ENCODE peak calls at places on chromosomes 13 and 19, in eight cellular contexts. L, O, B, P, I, D, N and C are unnamed samples.

GRCh38 chr13:110185696-110186095 is 121.3 kb downstream of the COL4A1 start:
- DNase-seq in P (peak), D (no peak), L (no peak), N (no peak), I (no peak), B (peak), O (no peak), C (no peak)

GRCh38 chr13:76707360-76707759 is 178.8 kb downstream of the KCTD12 start:
- DNase-seq in O (no peak), P (no peak), B (peak), I (no peak), N (no peak), L (no peak), D (no peak), C (no peak)

GRCh38 chr19:1650627-1651009 is 1.8 kb downstream of the TCF3 start:
- DNase-seq in D (peak), P (no peak), O (no peak), N (peak), B (no peak), I (peak), L (no peak), C (no peak)

GRCh38 chr13:91144054-91144453 is 203.4 kb upstream of the MIR17HG start:
- DNase-seq in N (peak), P (no peak), L (no peak), I (peak), D (no peak), B (peak), O (no peak), C (no peak)

GRCh38 chr13:52850396-52851152 is 2.1 kb upstream of the PCDH8 start:
- DNase-seq in N (peak), P (no peak), D (peak), I (peak), O (peak), L (peak), B (no peak), C (peak)

GRCh38 chr13:27868639-27869435 is 51.0 kb upstream of the PDX1 start:
- DNase-seq in I (peak), L (peak), O (no peak), B (peak), D (peak), N (peak), P (no peak), C (no peak)

GRCh38 chr19:33300016-33300981 is 2.0 kb downstream of the CEBPA start:
- DNase-seq in L (no peak), D (no peak), I (peak), B (no peak), O (peak), P (no peak), N (no peak), C (no peak)

GRCh38 chr19:7471696-7472620 is 16.9 kb downstream of the PEX11G start:
- DNase-seq in O (no peak), N (no peak), L (no peak), D (no peak), B (no peak), I (peak), P (no peak), C (no peak)

GRCh38 chr19:8458380-8458779 is 13.6 kb downstream of the HNRNPM start:
- DNase-seq in O (no peak), P (no peak), N (no peak), D (no peak), L (peak), I (no peak), B (no peak), C (no peak)

GRCh38 chr19:35224681-35225604 is 3.6 kb downstream of the FAM187B start:
- DNase-seq in O (no peak), D (no peak), L (peak), N (no peak), I (no peak), P (no peak), B (no peak), C (no peak)

GRCh38 chr19:49749055-49749716 is 13.9 kb downstream of the TSKS start:
- DNase-seq in P (no peak), B (no peak), I (no peak), O (no peak), D (peak), N (no peak), L (no peak), C (no peak)

GRCh38 chr19:28727133-28727834 is 485.7 kb downstream of the UQCRFS1 start:
- DNase-seq in L (peak), N (peak), I (no peak), D (peak), O (peak), P (no peak), B (no peak), C (no peak)

GRCh38 chr13:114095486-114095885 is 36.9 kb downstream of the RASA3 start:
- DNase-seq in O (peak), N (no peak), L (no peak), B (no peak), I (no peak), D (no peak), P (no peak), C (peak)

GRCh38 chr13:75959861-75960481 is 323.8 kb downstream of the LMO7 start:
- DNase-seq in N (no peak), D (no peak), I (no peak), B (no peak), P (no peak), O (no peak), L (no peak), C (no peak)

GRCh38 chr19:41682437-41682836 is 5.6 kb downstream of the CEACAM7 start:
- DNase-seq in O (no peak), P (no peak), D (no peak), N (no peak), L (no peak), B (no peak), I (no peak), C (no peak)

GRCh38 chr13:25489238-25489637 is 117.5 kb downstream of the ATP8A2 start:
- DNase-seq in L (no peak), O (no peak), I (no peak), P (no peak), N (no peak), B (no peak), D (peak), C (peak)

GRCh38 chr19:35767288-35768081 is 7.9 kb upstream of the ARHGAP33 start:
- DNase-seq in O (no peak), I (no peak), N (peak), B (no peak), L (peak), P (no peak), D (no peak), C (no peak)

GRCh38 chr19:41407271-41407670 is 9.7 kb downstream of the BCKDHA start:
- DNase-seq in P (no peak), B (no peak), L (no peak), D (no peak), N (no peak), O (no peak), I (peak), C (no peak)

GRCh38 chr13:102856603-102857002 is 10.8 kb downstream of the ERCC5 start:
- DNase-seq in O (peak), B (no peak), D (no peak), N (no peak), P (no peak), L (peak), I (no peak), C (no peak)

GRCh38 chr19:8253678-8254077 is 44.5 kb downstream of the CERS4 start:
- DNase-seq in N (no peak), D (no peak), B (no peak), O (no peak), L (no peak), P (no peak), I (peak), C (no peak)

GRCh38 chr13:36666482-36667264 is 7.1 kb upstream of the SERTM1 start:
- DNase-seq in I (no peak), N (no peak), P (no peak), B (no peak), O (no peak), D (no peak), L (no peak), C (no peak)

GRCh38 chr13:96075953-96076543 is 13.9 kb upstream of the HS6ST3 start:
- DNase-seq in P (no peak), L (no peak), O (no peak), N (peak), B (peak), D (peak), I (peak), C (no peak)

GRCh38 chr13:27797228-27797624 is 4.9 kb downstream of the GSX1 start:
- DNase-seq in N (peak), D (peak), O (no peak), B (peak), I (no peak), L (peak), P (no peak), C (no peak)

GRCh38 chr19:44640518-44640917 is 3.2 kb upstream of the PVR start:
- DNase-seq in D (peak), P (no peak), N (no peak), L (no peak), I (no peak), B (no peak), O (no peak), C (no peak)

GRCh38 chr19:46542428-46543230 is 47.0 kb upstream of the PNMA8B start:
- DNase-seq in I (peak), N (peak), D (peak), O (peak), P (peak), L (peak), B (peak), C (peak)

GRCh38 chr19:48543121-48543710 is 8.8 kb upstream of the SULT2B1 start:
- DNase-seq in I (peak), N (no peak), P (no peak), L (peak), B (peak), D (no peak), O (peak), C (no peak)

GRCh38 chr13:42396501-42396900 is 124.5 kb downstream of the AKAP11 start:
- DNase-seq in L (no peak), B (no peak), O (no peak), N (no peak), I (no peak), D (no peak), P (no peak), C (no peak)

GRCh38 chr13:36549771-36550170 is 117.5 kb downstream of the CCNA1 start:
- DNase-seq in P (no peak), O (no peak), L (no peak), N (peak), I (peak), B (no peak), D (no peak), C (no peak)

GRCh38 chr13:76663941-76664340 is 222.3 kb downstream of the KCTD12 start:
- DNase-seq in L (no peak), N (no peak), O (no peak), B (no peak), I (peak), D (peak), P (no peak), C (no peak)

GRCh38 chr13:71021810-71022422 is 845.1 kb downstream of the DACH1 start:
- DNase-seq in D (no peak), B (no peak), I (no peak), O (no peak), P (no peak), L (no peak), N (no peak), C (no peak)

GRCh38 chr19:47839411-47839810 is 17.7 kb downstream of the CRX start:
- DNase-seq in D (no peak), P (no peak), N (no peak), I (no peak), O (no peak), L (no peak), B (no peak), C (no peak)

GRCh38 chr13:85970727-85971126 is 171.5 kb upstream of the SLITRK6 start:
- DNase-seq in P (no peak), N (no peak), O (no peak), L (no peak), D (peak), I (no peak), B (no peak), C (no peak)

GRCh38 chr19:34639491-34640085 is 37.4 kb downstream of the SCGB2B2 start:
- DNase-seq in O (peak), D (peak), L (peak), B (peak), I (peak), N (peak), P (no peak), C (no peak)

GRCh38 chr13:24727731-24728601 is 36.0 kb upstream of the RNF17 start:
- DNase-seq in L (peak), N (peak), O (peak), I (peak), D (peak), B (peak), P (peak), C (peak)

GRCh38 chr13:99986751-99987150 is 5.2 kb downstream of the ZIC2 start:
- DNase-seq in L (no peak), P (peak), B (no peak), O (no peak), N (no peak), D (no peak), I (no peak), C (no peak)

GRCh38 chr13:99990045-99990977 is 8.7 kb downstream of the ZIC2 start:
- DNase-seq in O (no peak), B (no peak), I (no peak), D (no peak), P (no peak), L (no peak), N (no peak), C (no peak)

GRCh38 chr13:99989376-99990044 is 7.9 kb downstream of the ZIC2 start:
- DNase-seq in P (peak), O (no peak), N (no peak), D (no peak), L (no peak), I (no peak), B (no peak), C (no peak)

GRCh38 chr13:99987180-99988047 is 5.8 kb downstream of the ZIC2 start:
- DNase-seq in O (no peak), B (no peak), I (no peak), D (no peak), N (peak), L (no peak), P (peak), C (no peak)

DNA sequence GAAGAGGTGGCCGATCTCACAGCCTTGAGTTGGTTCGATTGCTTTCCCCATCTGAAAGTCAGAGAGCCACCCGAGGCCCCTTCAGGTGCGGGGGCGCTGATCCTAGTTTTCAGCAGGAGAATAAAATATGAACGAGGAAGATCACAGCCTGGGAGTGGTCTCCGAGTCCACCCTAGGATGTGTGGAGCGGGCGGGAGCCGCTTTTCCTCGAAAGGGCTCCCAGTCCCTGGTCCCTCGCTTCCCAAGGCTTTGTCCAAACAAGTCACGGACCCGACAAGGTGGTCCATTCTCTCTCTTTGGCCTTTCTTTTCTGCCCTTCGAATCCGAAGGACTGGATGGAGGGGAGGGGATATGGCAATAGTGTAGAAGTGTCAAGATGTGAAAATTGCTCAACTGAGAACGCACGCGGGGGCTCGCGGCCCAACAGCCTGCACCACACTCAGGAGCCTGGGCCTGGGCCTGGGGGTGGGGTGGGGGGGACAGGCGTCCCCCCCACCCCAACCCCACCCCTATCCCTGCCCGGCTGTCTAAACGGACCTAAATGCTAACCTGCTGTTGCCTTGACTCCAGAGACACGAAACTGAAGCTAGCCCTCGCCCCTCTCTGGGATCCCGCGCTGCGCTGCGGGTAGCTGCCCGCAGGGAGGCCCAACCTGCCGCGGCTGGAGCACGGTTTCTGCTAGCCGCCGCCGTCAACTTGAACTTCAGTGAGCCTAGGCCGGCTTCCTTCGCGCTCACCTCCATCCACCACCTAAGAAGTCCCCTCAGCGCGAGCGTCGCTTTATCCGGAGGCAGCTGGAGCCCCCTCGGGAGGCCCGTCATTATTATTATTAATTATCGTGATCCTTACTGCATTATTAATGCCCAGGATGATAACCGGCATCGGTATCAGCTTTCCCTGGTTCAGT is 7.1 kb downstream of the ZIC2 start:
- DNase-seq in B (no peak), L (no peak), P (peak), O (no peak), I (no peak), N (peak), D (no peak), C (no peak)
- H3K4me3 ChIP-seq in B (no peak), L (no peak), P (no peak), O (no peak), I (no peak), N (no peak), D (no peak), C (peak)

DNA sequence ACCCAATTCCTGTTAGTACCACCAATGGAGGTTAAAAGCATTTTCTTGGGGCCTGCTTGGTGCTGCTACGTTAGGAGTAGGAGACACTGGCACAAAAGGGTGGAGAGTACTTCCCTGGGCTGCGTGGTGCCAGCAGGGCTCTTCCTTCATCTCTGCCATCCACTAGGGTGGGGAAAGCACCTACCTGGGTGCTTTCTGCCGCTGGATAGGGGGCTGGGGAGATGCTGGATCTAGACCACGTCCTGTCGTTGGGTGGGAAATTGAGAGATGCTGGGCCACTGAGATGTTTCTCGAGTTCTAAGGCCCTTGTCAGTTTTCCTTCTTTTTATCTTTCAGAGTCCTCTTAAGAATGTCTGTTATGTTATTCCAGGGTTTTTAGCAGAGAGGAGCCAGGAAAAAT is 6.7 kb upstream of the FCGBP start:
- DNase-seq in N (no peak), L (no peak), B (no peak), I (no peak), P (no peak), D (no peak), O (no peak), C (no peak)
- H3K4me3 ChIP-seq in N (no peak), L (no peak), B (no peak), I (no peak), P (no peak), D (no peak), O (no peak), C (no peak)

GRCh38 chr19:56765107-56765506 is 75.4 kb downstream of the PEG3 start:
- DNase-seq in P (no peak), O (peak), L (peak), N (no peak), I (no peak), B (peak), D (no peak), C (peak)
- H3K4me3 ChIP-seq in P (no peak), O (peak), L (peak), N (no peak), I (no peak), B (no peak), D (peak), C (peak)

GRCh38 chr19:2845107-2845506 is 3.8 kb downstream of the ZNF555 start:
- DNase-seq in O (no peak), P (no peak), I (no peak), B (no peak), L (no peak), D (no peak), N (no peak), C (no peak)
- H3K4me3 ChIP-seq in O (no peak), P (no peak), I (no peak), B (no peak), L (no peak), D (no peak), N (no peak), C (no peak)

GRCh38 chr13:43653980-43654379 is 132.8 kb downstream of the ENOX1 start:
- DNase-seq in B (no peak), O (no peak), L (no peak), N (no peak), D (no peak), P (no peak), I (no peak), C (no peak)
- H3K4me3 ChIP-seq in B (no peak), O (no peak), L (no peak), N (no peak), D (no peak), P (no peak), I (no peak), C (no peak)

GRCh38 chr19:30304540-30304939 is 67.6 kb upstream of the ZNF536 start:
- DNase-seq in P (no peak), O (no peak), I (no peak), B (no peak), D (no peak), L (no peak), N (no peak), C (no peak)
- H3K4me3 ChIP-seq in P (no peak), O (no peak), I (no peak), B (no peak), D (no peak), L (no peak), N (no peak), C (no peak)

GRCh38 chr19:19488875-19489690 is 26.3 kb downstream of the TSSK6 start:
- DNase-seq in D (peak), I (peak), N (peak), P (peak), B (peak), O (peak), L (peak), C (no peak)
- H3K4me3 ChIP-seq in D (peak), I (no peak), N (no peak), P (no peak), B (no peak), O (peak), L (no peak), C (no peak)

GRCh38 chr19:5632241-5632612 is 9.3 kb downstream of the SAFB start:
- DNase-seq in L (no peak), O (no peak), I (no peak), N (no peak), P (no peak), B (no peak), D (no peak), C (no peak)

GRCh38 chr19:5632657-5633056 is 9.8 kb downstream of the SAFB start:
- DNase-seq in O (no peak), P (no peak), N (no peak), B (no peak), D (no peak), I (no peak), L (no peak), C (no peak)

GRCh38 chr19:5628919-5629481 is 6.1 kb downstream of the SAFB start:
- DNase-seq in B (no peak), N (no peak), L (no peak), I (peak), P (no peak), D (no peak), O (no peak), C (no peak)

GRCh38 chr19:5628470-5628869 is 5.6 kb downstream of the SAFB start:
- DNase-seq in P (no peak), O (no peak), I (no peak), N (no peak), D (no peak), B (no peak), L (no peak), C (no peak)

GRCh38 chr19:5631511-5632240 is 8.8 kb downstream of the SAFB start:
- DNase-seq in P (no peak), N (no peak), L (no peak), D (peak), I (no peak), O (no peak), B (no peak), C (no peak)
- H3K4me3 ChIP-seq in P (no peak), N (no peak), L (no peak), D (peak), I (no peak), O (no peak), B (no peak), C (no peak)

GRCh38 chr13:87403748-87404432 is 267.3 kb upstream of the SLITRK5 start:
- DNase-seq in P (no peak), B (no peak), L (no peak), I (no peak), O (no peak), D (no peak), N (no peak), C (no peak)
- H3K4me3 ChIP-seq in P (no peak), B (no peak), L (no peak), I (no peak), O (no peak), D (no peak), N (no peak), C (no peak)

GRCh38 chr13:63631006-63631405 is 2215.4 kb upstream of the PCDH20 start:
- DNase-seq in I (no peak), B (no peak), P (no peak), L (no peak), D (no peak), N (no peak), O (no peak), C (no peak)

GRCh38 chr13:63636231-63636993 is 2220.8 kb upstream of the PCDH20 start:
- DNase-seq in O (no peak), P (no peak), D (no peak), N (no peak), I (no peak), L (peak), B (no peak), C (no peak)
- H3K4me3 ChIP-seq in O (peak), P (no peak), D (peak), N (no peak), I (no peak), L (no peak), B (no peak), C (peak)